ENCODE peak calls at places on chromosomes 5 and 9, in four cellular contexts. T, Y, D and U are unnamed samples.

GRCh38 chr9:134396825-134397224 is 70.6 kb downstream of the RXRA start:
- DNase-seq in T (no peak), Y (no peak), D (no peak), U (no peak)

GRCh38 chr9:76642701-76643209 is 121.5 kb upstream of the PCA3 start:
- DNase-seq in T (no peak), Y (no peak), D (no peak), U (no peak)

GRCh38 chr5:54013556-54014157 is 296.7 kb downstream of the ARL15 start:
- DNase-seq in T (peak), Y (no peak), D (no peak), U (no peak)

GRCh38 chr9:115694014-115694413 is 459.6 kb upstream of the PAPPA start:
- DNase-seq in T (no peak), Y (peak), D (no peak), U (no peak)

GRCh38 chr5:95842955-95843544 is 20.5 kb upstream of the GLRX start:
- DNase-seq in T (peak), Y (peak), D (no peak), U (no peak)

GRCh38 chr9:5510991-5511390 is 660 bp downstream of the PDCD1LG2 start:
- DNase-seq in T (no peak), Y (no peak), D (no peak), U (no peak)

GRCh38 chr5:81208904-81209303 is 24.2 kb upstream of the CKMT2 start:
- DNase-seq in T (no peak), Y (no peak), D (no peak), U (no peak)

GRCh38 chr9:19577411-19577810 is 168.6 kb downstream of the ACER2 start:
- DNase-seq in T (no peak), Y (no peak), D (no peak), U (no peak)

GRCh38 chr9:82436480-82436879 is 447.9 kb downstream of the SPATA31D1 start:
- DNase-seq in T (no peak), Y (no peak), D (no peak), U (no peak)

GRCh38 chr5:154163327-154163997 is 27.1 kb upstream of the GALNT10 start:
- DNase-seq in T (no peak), Y (no peak), D (no peak), U (no peak)

GRCh38 chr5:91541696-91542095 is 158.6 kb upstream of the ARRDC3 start:
- DNase-seq in T (no peak), Y (no peak), D (no peak), U (no peak)

GRCh38 chr5:76401801-76402250 is 1.3 kb upstream of the IQGAP2 start:
- DNase-seq in T (no peak), Y (no peak), D (peak), U (no peak)

GRCh38 chr5:170719551-170719950 is 64.0 kb upstream of the GABRP start:
- DNase-seq in T (no peak), Y (no peak), D (no peak), U (no peak)

GRCh38 chr9:32587901-32588300 is 14.9 kb upstream of the NDUFB6 start:
- DNase-seq in T (no peak), Y (no peak), D (no peak), U (no peak)

GRCh38 chr9:111799506-111799905 is 4.8 kb upstream of the SHOC1 start:
- DNase-seq in T (no peak), Y (no peak), D (no peak), U (no peak)

GRCh38 chr9:20376042-20376441 is 246.3 kb downstream of the MLLT3 start:
- DNase-seq in T (no peak), Y (no peak), D (no peak), U (no peak)

GRCh38 chr9:70962761-70963445 is 158.5 kb downstream of the TRPM3 start:
- DNase-seq in T (no peak), Y (no peak), D (no peak), U (no peak)

GRCh38 chr5:62466228-62466627 is 53.7 kb downstream of the IPO11 start:
- DNase-seq in T (no peak), Y (no peak), D (no peak), U (no peak)

GRCh38 chr5:150155258-150156032 is at the start of gene PDGFRB:
- DNase-seq in T (peak), Y (no peak), D (no peak), U (no peak)

DNA sequence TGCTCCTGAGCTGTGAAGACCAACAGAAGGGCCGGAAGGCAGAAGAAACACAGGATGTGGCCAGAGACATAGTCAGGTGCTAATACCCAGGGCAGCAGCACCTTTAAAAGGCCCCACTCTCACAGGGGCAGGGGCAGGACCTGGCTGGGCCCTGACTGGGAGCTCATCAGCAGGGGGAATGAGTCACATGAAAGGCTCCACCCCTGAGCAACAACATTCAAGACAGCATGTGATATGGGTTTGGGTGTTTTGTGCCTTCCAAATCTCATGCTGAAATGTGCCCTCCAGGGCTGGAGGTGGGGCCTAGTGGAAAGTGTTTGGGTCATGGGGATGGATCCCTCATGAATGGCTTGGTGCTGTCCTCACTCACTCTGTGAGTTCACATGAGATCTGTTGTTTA is 181.7 kb downstream of the ERCC6L2 start:
- DNase-seq in T (no peak), Y (no peak), D (no peak), U (no peak)
- TF ChIP-seq SRF in T (no peak), Y (no peak), D (no peak), U (no peak)

DNA sequence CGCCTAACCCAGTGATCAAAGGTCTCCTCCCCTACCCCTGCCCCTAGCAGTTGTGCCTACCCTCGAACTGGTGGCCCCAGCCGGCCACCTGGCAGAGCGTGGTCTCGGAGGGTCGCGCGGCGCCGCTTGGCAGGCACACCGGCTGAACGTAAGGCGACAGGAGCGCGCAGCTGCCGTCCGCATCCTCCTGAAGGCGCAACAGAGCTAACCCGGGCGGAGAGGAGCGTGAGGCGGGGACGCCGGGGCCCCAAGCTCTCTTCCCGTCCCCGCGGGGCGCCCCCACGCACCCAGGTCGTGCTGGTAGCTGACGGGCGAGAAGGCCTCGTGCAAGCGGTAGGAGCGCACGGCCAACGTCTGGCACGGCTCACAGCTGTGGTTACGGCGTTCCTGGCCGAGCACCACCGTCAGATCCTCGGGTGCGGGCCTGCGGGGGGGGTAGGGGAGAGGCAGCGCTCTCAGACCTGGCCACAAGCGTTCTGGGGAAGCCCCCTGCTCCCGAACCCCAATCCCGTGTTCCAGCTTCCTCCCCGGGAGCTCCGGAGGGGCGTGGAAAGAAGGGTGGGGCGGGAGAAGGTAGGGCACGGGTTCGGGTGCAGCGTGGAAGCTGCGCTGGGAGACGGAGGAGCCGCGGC is 2.8 kb upstream of the PFN3 start:
- DNase-seq in T (peak), Y (no peak), D (no peak), U (peak)
- TF ChIP-seq EZH2 in T (no peak), Y (no peak), D (no peak), U (peak)

GRCh38 chr5:181243020-181243520 is 636 bp downstream of the RACK1 start:
- DNase-seq in T (no peak), Y (no peak), D (no peak), U (no peak)
- TF ChIP-seq TAF1 in T (no peak), Y (no peak), D (no peak), U (no peak)

GRCh38 chr5:145678255-145678654 is 156.9 kb downstream of the PRELID2 start:
- DNase-seq in T (no peak), Y (no peak), D (no peak), U (no peak)
- TF ChIP-seq SRF in T (no peak), Y (no peak), D (no peak), U (no peak)

DNA sequence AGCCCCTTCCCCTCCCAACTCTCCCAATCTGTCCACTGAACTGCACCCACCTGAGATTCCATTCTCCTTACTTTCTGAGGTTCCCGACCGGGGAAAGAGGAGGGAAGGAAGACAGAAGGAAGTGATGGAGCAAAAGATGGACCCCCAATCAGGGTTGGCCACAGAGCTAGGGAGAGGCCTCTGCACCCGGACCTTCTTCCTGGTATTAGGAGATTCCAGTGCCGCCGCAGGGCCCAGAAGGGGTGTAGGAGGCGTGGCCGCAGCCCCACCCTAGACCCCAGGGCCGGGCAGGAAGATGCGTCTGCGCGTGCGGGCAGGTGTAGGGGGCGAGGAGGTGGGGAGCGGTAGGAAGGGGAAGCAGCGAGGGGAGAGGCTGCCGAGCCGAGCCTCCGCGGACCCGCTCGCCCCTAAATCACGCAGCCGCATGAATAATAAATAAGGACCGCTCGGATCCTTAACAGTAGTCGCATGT is 104.2 kb upstream of the MVB12B start:
- DNase-seq in T (no peak), Y (no peak), D (no peak), U (no peak)
- TF ChIP-seq EZH2 in T (no peak), Y (no peak), D (no peak), U (no peak)

GRCh38 chr9:13181652-13182051 is 97.8 kb downstream of the MPDZ start:
- DNase-seq in T (no peak), Y (peak), D (no peak), U (no peak)
- TF ChIP-seq TAF1 in T (no peak), Y (no peak), D (no peak), U (no peak)

GRCh38 chr9:124299519-124300090 is 41.9 kb downstream of the NEK6 start:
- DNase-seq in T (no peak), Y (peak), D (no peak), U (no peak)
- TF ChIP-seq SRF in T (no peak), Y (no peak), D (no peak), U (no peak)